ENCODE peak calls at places on chromosome 22, in nine cellular contexts. I, O, Y, W, T, C, S, A and U are unnamed samples.
A peak's percentile ranks its signal among the peaks of the same experiment; 100 is the strongest.

GRCh38 chr22:44658371-44658953 is 43.5 kb upstream of the PRR5 start:
- DNase-seq in I (peak; percentile 94), O (no peak), Y (no peak), W (peak; percentile 79), T (no peak), C (peak; percentile 90), S (no peak), A (no peak), U (no peak)

GRCh38 chr22:50131894-50132293 is 38.6 kb upstream of the PANX2 start:
- DNase-seq in I (no peak), O (no peak), Y (no peak), W (peak; percentile 6), T (no peak), C (no peak), S (no peak), A (no peak), U (no peak)

GRCh38 chr22:35150163-35151107 is 84.5 kb downstream of the ISX start:
- DNase-seq in I (peak; percentile 45), O (peak; percentile 63), Y (no peak), W (peak; percentile 54), T (peak; percentile 73), C (peak; percentile 50), S (peak; percentile 40), A (no peak), U (peak; percentile 59)

GRCh38 chr22:40250608-40251007 is 72.9 kb downstream of the TNRC6B start:
- DNase-seq in I (no peak), O (no peak), Y (no peak), W (no peak), T (no peak), C (no peak), S (no peak), A (no peak), U (no peak)

GRCh38 chr22:23402275-23403151 is 177.6 kb downstream of the IGLL1 start:
- DNase-seq in I (peak; percentile 37), O (peak; percentile 84), Y (peak; percentile 90), W (peak; percentile 93), T (peak; percentile 61), C (peak; percentile 57), S (no peak), A (no peak), U (peak; percentile 55)

GRCh38 chr22:45105281-45105700 is 58.4 kb upstream of the NUP50 start:
- DNase-seq in I (peak; percentile 86), O (no peak), Y (no peak), W (no peak), T (no peak), C (peak; percentile 65), S (no peak), A (no peak), U (no peak)

GRCh38 chr22:20312396-20313191 is 7.3 kb downstream of the DGCR6L start:
- DNase-seq in I (no peak), O (no peak), Y (peak; percentile 83), W (no peak), T (peak; percentile 4), C (no peak), S (no peak), A (peak; percentile 25), U (no peak)

GRCh38 chr22:35523167-35523928 is 17.3 kb upstream of the RASD2 start:
- DNase-seq in I (no peak), O (peak; percentile 64), Y (no peak), W (no peak), T (no peak), C (no peak), S (no peak), A (no peak), U (no peak)

GRCh38 chr22:45006873-45007246 is 2.9 kb downstream of the PHF21B start:
- DNase-seq in I (no peak), O (no peak), Y (no peak), W (peak; percentile 82), T (no peak), C (no peak), S (no peak), A (no peak), U (no peak)

GRCh38 chr22:27212081-27212480 is 554.7 kb downstream of the MIAT start:
- DNase-seq in I (no peak), O (no peak), Y (no peak), W (no peak), T (no peak), C (peak; percentile 33), S (no peak), A (no peak), U (no peak)

GRCh38 chr22:48491451-48491941 is 1336.2 kb downstream of the BRD1 start:
- DNase-seq in I (no peak), O (no peak), Y (peak; percentile 51), W (no peak), T (no peak), C (no peak), S (no peak), A (no peak), U (peak; percentile 63)

GRCh38 chr22:50526849-50527801 is 1.7 kb upstream of the SCO2 start:
- DNase-seq in I (peak; percentile 38), O (no peak), Y (no peak), W (no peak), T (no peak), C (no peak), S (no peak), A (peak; percentile 83), U (peak; percentile 84)

GRCh38 chr22:49767355-49768062 is 60.2 kb downstream of the BRD1 start:
- DNase-seq in I (peak; percentile 61), O (peak; percentile 82), Y (peak; percentile 67), W (peak; percentile 35), T (no peak), C (peak; percentile 76), S (peak; percentile 13), A (no peak), U (peak; percentile 22)

GRCh38 chr22:30309981-30310672 is 16.6 kb downstream of the TBC1D10A start:
- DNase-seq in I (peak; percentile 70), O (peak; percentile 26), Y (no peak), W (no peak), T (no peak), C (peak; percentile 73), S (no peak), A (no peak), U (peak; percentile 49)

GRCh38 chr22:24326266-24326665 is 55.6 kb downstream of the SPECC1L start:
- DNase-seq in I (no peak), O (peak; percentile 62), Y (no peak), W (no peak), T (no peak), C (no peak), S (no peak), A (no peak), U (no peak)

GRCh38 chr22:36765943-36766450 is 9.9 kb downstream of the IFT27 start:
- DNase-seq in I (peak; percentile 34), O (no peak), Y (no peak), W (no peak), T (no peak), C (peak; percentile 14), S (no peak), A (no peak), U (no peak)

GRCh38 chr22:29306830-29307657 is 594 bp downstream of the GAS2L1 start:
- DNase-seq in I (peak; percentile 80), O (peak; percentile 94), Y (peak; percentile 89), W (peak; percentile 89), T (peak; percentile 79), C (peak; percentile 85), S (no peak), A (peak; percentile 93), U (peak; percentile 88)

GRCh38 chr22:36505998-36506635 is 723 bp downstream of the FOXRED2 start:
- DNase-seq in I (no peak), O (peak; percentile 50), Y (no peak), W (peak; percentile 65), T (no peak), C (no peak), S (no peak), A (no peak), U (no peak)

GRCh38 chr22:50015451-50016307 is 3.1 kb upstream of the IL17REL start:
- DNase-seq in I (no peak), O (peak; percentile 39), Y (peak; percentile 74), W (peak; percentile 25), T (no peak), C (no peak), S (no peak), A (no peak), U (no peak)

GRCh38 chr22:47143249-47143938 is 380.9 kb downstream of the TBC1D22A start:
- DNase-seq in I (no peak), O (no peak), Y (no peak), W (no peak), T (no peak), C (no peak), S (no peak), A (peak; percentile 43), U (no peak)

GRCh38 chr22:45317551-45318167 is 7.9 kb downstream of the FAM118A start:
- DNase-seq in I (peak; percentile 32), O (peak; percentile 80), Y (no peak), W (peak; percentile 47), T (no peak), C (peak; percentile 46), S (no peak), A (peak; percentile 78), U (peak; percentile 90)

GRCh38 chr22:48218889-48219420 is 1456.5 kb downstream of the TBC1D22A start:
- DNase-seq in I (no peak), O (no peak), Y (peak; percentile 57), W (no peak), T (no peak), C (no peak), S (no peak), A (no peak), U (no peak)

GRCh38 chr22:38247713-38248112 is 25.1 kb downstream of the TMEM184B start:
- DNase-seq in I (no peak), O (no peak), Y (no peak), W (no peak), T (no peak), C (no peak), S (no peak), A (no peak), U (no peak)

GRCh38 chr22:44807232-44807631 is 54.9 kb downstream of the ARHGAP8 start:
- DNase-seq in I (no peak), O (no peak), Y (no peak), W (no peak), T (no peak), C (no peak), S (no peak), A (no peak), U (no peak)

GRCh38 chr22:29330753-29331152 is 15.3 kb upstream of the RASL10A start:
- DNase-seq in I (peak; percentile 92), O (no peak), Y (no peak), W (peak; percentile 88), T (no peak), C (peak; percentile 84), S (no peak), A (no peak), U (peak; percentile 71)

GRCh38 chr22:44726439-44726838 is 24.4 kb downstream of the PRR5 start:
- DNase-seq in I (no peak), O (no peak), Y (no peak), W (no peak), T (no peak), C (no peak), S (no peak), A (no peak), U (no peak)

GRCh38 chr22:20165913-20166312 is 15.1 kb upstream of the CCDC188 start:
- DNase-seq in I (no peak), O (no peak), Y (no peak), W (no peak), T (no peak), C (no peak), S (no peak), A (no peak), U (no peak)

GRCh38 chr22:31102441-31103081 is 4.8 kb downstream of the SELENOM start:
- DNase-seq in I (peak; percentile 98), O (no peak), Y (no peak), W (peak; percentile 71), T (no peak), C (peak; percentile 96), S (no peak), A (peak; percentile 86), U (peak; percentile 92)

GRCh38 chr22:29755889-29756288 is 10.9 kb downstream of the ZMAT5 start:
- DNase-seq in I (no peak), O (no peak), Y (no peak), W (no peak), T (no peak), C (no peak), S (no peak), A (no peak), U (no peak)

GRCh38 chr22:39215070-39215396 is 29.7 kb downstream of the PDGFB start:
- DNase-seq in I (no peak), O (no peak), Y (peak; percentile 9), W (peak; percentile 4), T (no peak), C (no peak), S (no peak), A (peak; percentile 48), U (no peak)